ENCODE peak calls at places on chromosomes 5 and 9, in five cellular contexts. L is prostate gland, W is NCI-H2029 treated with DMSO at 0.1 percent for 48 hours, O is brain microvascular endothelial cell, D is NCI-H1417. Q is an unnamed sample.

GRCh38 chr9:1880038-1880565 is 135.0 kb upstream of the SMARCA2 start:
- DNase-seq in L (no peak), W (no peak), O (no peak), D (no peak), Q (no peak)

GRCh38 chr5:5165541-5166002 is 25.4 kb downstream of the ADAMTS16 start:
- DNase-seq in L (no peak), W (no peak), O (no peak), D (no peak), Q (no peak)

GRCh38 chr5:59354811-59355210 is 538.7 kb downstream of the PDE4D start:
- DNase-seq in L (no peak), W (no peak), O (no peak), D (no peak), Q (no peak)

GRCh38 chr5:91469517-91470165 is 86.5 kb upstream of the ARRDC3 start:
- DNase-seq in L (no peak), W (no peak), O (peak; percentile 10), D (no peak), Q (no peak)

GRCh38 chr9:113817171-113817570 is 58.9 kb upstream of the ZNF618 start:
- DNase-seq in L (no peak), W (peak; percentile 72), O (no peak), D (no peak), Q (no peak)

GRCh38 chr5:171152382-171152781 is 156.7 kb upstream of the TLX3 start:
- DNase-seq in L (no peak), W (no peak), O (peak; percentile 36), D (no peak), Q (no peak)

GRCh38 chr9:26369096-26369495 is 523.5 kb downstream of the CAAP1 start:
- DNase-seq in L (no peak), W (no peak), O (no peak), D (no peak), Q (no peak)

GRCh38 chr5:142403583-142403982 is 78.8 kb upstream of the SPRY4 start:
- DNase-seq in L (peak; percentile 31), W (peak; percentile 11), O (no peak), D (peak; percentile 2), Q (no peak)

GRCh38 chr9:130150779-130151381 is 21.3 kb upstream of the NCS1 start:
- DNase-seq in L (no peak), W (no peak), O (peak; percentile 61), D (no peak), Q (no peak)

GRCh38 chr5:143812085-143812705 is at the start of gene HMHB1:
- DNase-seq in L (no peak), W (no peak), O (no peak), D (no peak), Q (no peak)

GRCh38 chr5:181052526-181052927 is 12.5 kb downstream of the BTNL9 start:
- DNase-seq in L (no peak), W (no peak), O (no peak), D (no peak), Q (peak; percentile 68)

GRCh38 chr9:92010705-92011536 is 60.9 kb upstream of the ROR2 start:
- DNase-seq in L (no peak), W (no peak), O (no peak), D (no peak), Q (no peak)

GRCh38 chr5:32471784-32472183 is 27.2 kb upstream of the ZFR start:
- DNase-seq in L (no peak), W (no peak), O (no peak), D (no peak), Q (no peak)

GRCh38 chr9:74570879-74571512 is 73.9 kb downstream of the RORB start:
- DNase-seq in L (no peak), W (no peak), O (peak; percentile 32), D (peak; percentile 1), Q (no peak)

GRCh38 chr5:39200081-39200480 is 19.3 kb downstream of the FYB1 start:
- DNase-seq in L (no peak), W (no peak), O (no peak), D (no peak), Q (no peak)

GRCh38 chr9:108746864-108747263 is 108.9 kb downstream of the ACTL7B start:
- DNase-seq in L (no peak), W (peak; percentile 5), O (peak; percentile 23), D (no peak), Q (no peak)

GRCh38 chr5:59276277-59276647 is 617.3 kb downstream of the PDE4D start:
- DNase-seq in L (no peak), W (no peak), O (no peak), D (no peak), Q (no peak)

GRCh38 chr5:115258001-115258400 is 4.7 kb downstream of the PGGT1B start:
- DNase-seq in L (no peak), W (no peak), O (no peak), D (no peak), Q (no peak)

GRCh38 chr5:66739923-66740322 is 143.7 kb downstream of the MAST4 start:
- DNase-seq in L (peak; percentile 37), W (no peak), O (no peak), D (no peak), Q (no peak)